ENCODE peak calls at places on chromosomes 16 and 17, in nine cellular contexts. One of them, this sample, is unnamed.

GRCh38 chr17:61849674-61850073 is 13.7 kb downstream of the BRIP1 start:
- DNase-seq in prostate gland: no peak
- DNase-seq in CD4-positive, alpha-beta T cell: no peak
- DNase-seq in astrocyte of the spinal cord: peak
- DNase-seq in RWPE1: no peak
- DNase-seq in epithelial cell of esophagus: peak
- DNase-seq in AG04450: no peak
- DNase-seq in tibial artery: no peak
- DNase-seq in cardiac muscle cell: peak
- DNase-seq in this sample: no peak

GRCh38 chr16:85133290-85133599 is 21.0 kb upstream of the CIBAR2 start:
- DNase-seq in epithelial cell of esophagus: no peak
- DNase-seq in cardiac muscle cell: no peak
- DNase-seq in prostate gland: no peak
- DNase-seq in tibial artery: no peak
- DNase-seq in AG04450: no peak
- DNase-seq in CD4-positive, alpha-beta T cell: no peak
- DNase-seq in astrocyte of the spinal cord: no peak
- DNase-seq in RWPE1: no peak
- DNase-seq in this sample: no peak

GRCh38 chr16:58651965-58652348 is 22.3 kb upstream of the CNOT1 start:
- DNase-seq in astrocyte of the spinal cord: peak
- DNase-seq in cardiac muscle cell: no peak
- DNase-seq in CD4-positive, alpha-beta T cell: no peak
- DNase-seq in prostate gland: no peak
- DNase-seq in RWPE1: no peak
- DNase-seq in tibial artery: no peak
- DNase-seq in AG04450: no peak
- DNase-seq in epithelial cell of esophagus: peak
- DNase-seq in this sample: no peak

GRCh38 chr17:29569245-29569950 is 897 bp downstream of the TP53I13 start:
- DNase-seq in CD4-positive, alpha-beta T cell: no peak
- DNase-seq in RWPE1: peak
- DNase-seq in epithelial cell of esophagus: peak
- DNase-seq in tibial artery: peak
- DNase-seq in astrocyte of the spinal cord: no peak
- DNase-seq in prostate gland: no peak
- DNase-seq in AG04450: no peak
- DNase-seq in cardiac muscle cell: no peak
- DNase-seq in this sample: no peak

GRCh38 chr17:14604920-14605599 is 304.2 kb downstream of the HS3ST3B1 start:
- DNase-seq in tibial artery: peak
- DNase-seq in AG04450: no peak
- DNase-seq in CD4-positive, alpha-beta T cell: no peak
- DNase-seq in RWPE1: no peak
- DNase-seq in prostate gland: no peak
- DNase-seq in epithelial cell of esophagus: no peak
- DNase-seq in cardiac muscle cell: no peak
- DNase-seq in astrocyte of the spinal cord: no peak
- DNase-seq in this sample: no peak

GRCh38 chr16:50624449-50624782 is 56.7 kb downstream of the SNX20 start:
- DNase-seq in tibial artery: no peak
- DNase-seq in CD4-positive, alpha-beta T cell: no peak
- DNase-seq in cardiac muscle cell: no peak
- DNase-seq in prostate gland: no peak
- DNase-seq in epithelial cell of esophagus: no peak
- DNase-seq in RWPE1: no peak
- DNase-seq in astrocyte of the spinal cord: no peak
- DNase-seq in AG04450: no peak
- DNase-seq in this sample: no peak

GRCh38 chr17:1130191-1130590 is 49.6 kb downstream of the ABR start:
- DNase-seq in RWPE1: no peak
- DNase-seq in cardiac muscle cell: no peak
- DNase-seq in astrocyte of the spinal cord: no peak
- DNase-seq in tibial artery: no peak
- DNase-seq in CD4-positive, alpha-beta T cell: no peak
- DNase-seq in AG04450: no peak
- DNase-seq in epithelial cell of esophagus: no peak
- DNase-seq in prostate gland: no peak
- DNase-seq in this sample: no peak

GRCh38 chr16:80594756-80595155 is 54.0 kb downstream of the DYNLRB2 start:
- DNase-seq in epithelial cell of esophagus: peak
- DNase-seq in astrocyte of the spinal cord: no peak
- DNase-seq in CD4-positive, alpha-beta T cell: no peak
- DNase-seq in RWPE1: no peak
- DNase-seq in tibial artery: no peak
- DNase-seq in prostate gland: no peak
- DNase-seq in cardiac muscle cell: no peak
- DNase-seq in AG04450: no peak
- DNase-seq in this sample: no peak

GRCh38 chr16:84061236-84061830 is 18.7 kb upstream of the SLC38A8 start:
- DNase-seq in tibial artery: no peak
- DNase-seq in prostate gland: no peak
- DNase-seq in RWPE1: no peak
- DNase-seq in astrocyte of the spinal cord: no peak
- DNase-seq in cardiac muscle cell: no peak
- DNase-seq in epithelial cell of esophagus: no peak
- DNase-seq in CD4-positive, alpha-beta T cell: no peak
- DNase-seq in AG04450: no peak
- DNase-seq in this sample: no peak

GRCh38 chr17:57636985-57637667 is 108.0 kb downstream of the CCDC182 start:
- DNase-seq in epithelial cell of esophagus: peak
- DNase-seq in AG04450: no peak
- DNase-seq in cardiac muscle cell: no peak
- DNase-seq in prostate gland: no peak
- DNase-seq in CD4-positive, alpha-beta T cell: no peak
- DNase-seq in astrocyte of the spinal cord: peak
- DNase-seq in RWPE1: no peak
- DNase-seq in tibial artery: no peak
- DNase-seq in this sample: no peak

GRCh38 chr16:56269824-56270684 is 78.8 kb downstream of the GNAO1 start:
- DNase-seq in cardiac muscle cell: peak
- DNase-seq in RWPE1: no peak
- DNase-seq in CD4-positive, alpha-beta T cell: no peak
- DNase-seq in tibial artery: peak
- DNase-seq in prostate gland: no peak
- DNase-seq in AG04450: peak
- DNase-seq in astrocyte of the spinal cord: peak
- DNase-seq in epithelial cell of esophagus: no peak
- DNase-seq in this sample: no peak

GRCh38 chr16:53855056-53855455 is 151.1 kb downstream of the FTO start:
- DNase-seq in epithelial cell of esophagus: no peak
- DNase-seq in astrocyte of the spinal cord: no peak
- DNase-seq in prostate gland: no peak
- DNase-seq in AG04450: no peak
- DNase-seq in CD4-positive, alpha-beta T cell: no peak
- DNase-seq in RWPE1: no peak
- DNase-seq in tibial artery: no peak
- DNase-seq in cardiac muscle cell: no peak
- DNase-seq in this sample: no peak

GRCh38 chr17:79192503-79193500 is 118.2 kb downstream of the ENGASE start:
- DNase-seq in astrocyte of the spinal cord: peak
- DNase-seq in prostate gland: peak
- DNase-seq in CD4-positive, alpha-beta T cell: peak
- DNase-seq in cardiac muscle cell: peak
- DNase-seq in tibial artery: no peak
- DNase-seq in epithelial cell of esophagus: peak
- DNase-seq in AG04450: no peak
- DNase-seq in RWPE1: peak
- DNase-seq in this sample: peak

GRCh38 chr16:31428638-31429247 is 583 bp upstream of the COX6A2 start:
- DNase-seq in cardiac muscle cell: no peak
- DNase-seq in tibial artery: peak
- DNase-seq in epithelial cell of esophagus: peak
- DNase-seq in AG04450: no peak
- DNase-seq in prostate gland: no peak
- DNase-seq in RWPE1: peak
- DNase-seq in CD4-positive, alpha-beta T cell: no peak
- DNase-seq in astrocyte of the spinal cord: no peak
- DNase-seq in this sample: no peak

GRCh38 chr17:49316889-49317288 is 45.2 kb downstream of the ZNF652 start:
- DNase-seq in epithelial cell of esophagus: peak
- DNase-seq in prostate gland: no peak
- DNase-seq in AG04450: no peak
- DNase-seq in CD4-positive, alpha-beta T cell: no peak
- DNase-seq in astrocyte of the spinal cord: no peak
- DNase-seq in RWPE1: no peak
- DNase-seq in tibial artery: no peak
- DNase-seq in cardiac muscle cell: no peak
- DNase-seq in this sample: no peak

GRCh38 chr16:82331974-82332750 is 162.1 kb upstream of the MPHOSPH6 start:
- DNase-seq in CD4-positive, alpha-beta T cell: no peak
- DNase-seq in astrocyte of the spinal cord: no peak
- DNase-seq in RWPE1: no peak
- DNase-seq in AG04450: no peak
- DNase-seq in tibial artery: no peak
- DNase-seq in cardiac muscle cell: no peak
- DNase-seq in prostate gland: no peak
- DNase-seq in epithelial cell of esophagus: no peak
- DNase-seq in this sample: no peak

DNA sequence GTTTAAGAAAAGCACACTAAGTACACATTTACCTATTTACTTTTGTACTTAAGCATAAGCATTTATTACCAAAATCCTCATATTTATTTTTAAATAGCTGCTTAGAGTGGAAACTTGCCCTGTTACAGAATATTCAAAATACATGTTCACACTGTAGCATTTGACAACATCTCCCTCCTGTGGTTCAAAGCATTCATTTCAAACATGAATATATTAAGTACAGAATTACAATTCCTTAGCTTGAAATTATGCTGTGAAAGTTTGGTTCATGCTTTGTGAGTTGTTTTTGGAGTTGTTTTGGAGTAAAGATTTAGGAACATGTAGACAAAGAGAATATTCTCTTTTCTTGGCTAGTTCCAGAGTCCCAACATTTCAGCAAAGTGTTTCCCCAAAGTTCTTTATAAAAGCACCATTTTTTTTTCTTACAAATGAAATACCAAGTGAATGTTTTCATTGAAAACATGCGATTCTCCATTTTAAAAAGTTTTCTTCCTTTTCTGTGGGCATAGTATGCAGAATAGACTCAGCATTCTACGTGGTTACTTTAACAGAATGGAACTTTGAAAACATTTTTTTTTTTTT is 33.2 kb downstream of the TUBD1 start:
- DNase-seq in epithelial cell of esophagus: peak
- DNase-seq in astrocyte of the spinal cord: peak
- DNase-seq in CD4-positive, alpha-beta T cell: no peak
- DNase-seq in RWPE1: no peak
- DNase-seq in cardiac muscle cell: peak
- DNase-seq in tibial artery: no peak
- DNase-seq in AG04450: no peak
- DNase-seq in prostate gland: no peak
- DNase-seq in this sample: no peak
- TF ChIP-seq CTCF in epithelial cell of esophagus: peak
- TF ChIP-seq CTCF in astrocyte of the spinal cord: peak
- TF ChIP-seq CTCF in CD4-positive, alpha-beta T cell: peak
- TF ChIP-seq CTCF in RWPE1: peak
- TF ChIP-seq CTCF in cardiac muscle cell: peak
- TF ChIP-seq CTCF in tibial artery: peak
- TF ChIP-seq CTCF in AG04450: peak
- TF ChIP-seq CTCF in prostate gland: peak
- TF ChIP-seq CTCF in this sample: no peak

DNA sequence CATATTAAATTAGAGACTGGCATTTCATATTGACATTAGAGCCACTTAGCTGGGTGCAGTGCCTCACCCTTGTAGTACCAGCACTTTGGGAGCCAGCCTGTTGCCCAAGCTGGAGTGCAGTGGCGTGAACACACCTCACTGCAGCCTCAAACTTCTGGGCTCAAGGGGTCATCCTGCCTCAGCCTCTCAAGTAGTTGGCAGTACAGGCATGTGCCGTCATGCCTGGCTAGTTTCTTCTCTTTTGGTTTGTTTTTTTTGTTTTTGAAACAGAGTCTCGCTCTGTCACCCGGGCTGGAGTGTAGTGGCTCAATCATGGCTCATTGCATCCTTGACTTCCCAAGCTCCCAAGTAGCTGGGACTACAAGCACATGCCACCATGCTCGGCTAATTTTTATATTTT is 8.7 kb downstream of the PPM1E start:
- DNase-seq in tibial artery: no peak
- DNase-seq in prostate gland: no peak
- DNase-seq in epithelial cell of esophagus: no peak
- DNase-seq in cardiac muscle cell: no peak
- DNase-seq in AG04450: no peak
- DNase-seq in RWPE1: no peak
- DNase-seq in CD4-positive, alpha-beta T cell: no peak
- DNase-seq in astrocyte of the spinal cord: no peak
- DNase-seq in this sample: no peak
- TF ChIP-seq CTCF in tibial artery: no peak
- TF ChIP-seq CTCF in prostate gland: no peak
- TF ChIP-seq CTCF in epithelial cell of esophagus: no peak
- TF ChIP-seq CTCF in cardiac muscle cell: no peak
- TF ChIP-seq CTCF in AG04450: no peak
- TF ChIP-seq CTCF in RWPE1: no peak
- TF ChIP-seq CTCF in CD4-positive, alpha-beta T cell: no peak
- TF ChIP-seq CTCF in astrocyte of the spinal cord: no peak
- TF ChIP-seq CTCF in this sample: no peak

DNA sequence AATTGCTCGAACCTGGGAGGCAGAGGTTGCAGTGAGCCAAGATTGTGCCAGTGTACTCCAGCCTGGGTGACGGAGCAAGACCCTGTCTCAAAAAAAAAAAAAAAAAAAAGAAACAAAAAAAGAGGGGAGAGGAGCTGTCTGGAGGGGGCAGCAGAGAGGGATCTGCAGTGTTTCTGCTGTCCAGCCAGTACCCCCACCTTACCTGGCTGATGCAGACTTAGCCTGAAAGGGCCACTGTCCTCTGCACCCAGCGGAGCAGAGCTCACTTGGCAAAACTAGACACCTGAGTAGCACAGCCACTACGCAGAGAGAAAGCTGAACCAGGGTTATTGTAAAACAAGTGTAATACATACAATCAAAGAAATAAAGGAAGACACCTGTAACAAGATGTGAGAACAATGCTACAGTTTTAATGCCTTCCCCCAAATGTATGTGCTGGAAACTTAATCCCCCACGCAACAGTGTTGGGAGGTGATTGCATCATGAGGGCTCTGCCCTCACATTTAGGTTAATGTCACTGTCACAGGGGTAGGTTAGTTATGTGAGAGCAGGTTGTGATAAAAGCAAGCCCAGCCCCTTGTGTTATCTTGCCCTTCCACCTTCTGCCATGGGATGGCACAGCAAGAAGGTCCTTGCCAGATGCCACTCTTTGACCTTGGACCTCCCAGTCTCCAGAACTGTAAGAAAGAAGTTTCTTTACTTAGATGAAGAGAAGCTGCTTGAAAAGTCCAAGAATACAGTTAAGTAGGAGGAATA is 211.2 kb downstream of the RPTOR start:
- DNase-seq in tibial artery: no peak
- DNase-seq in AG04450: no peak
- DNase-seq in astrocyte of the spinal cord: no peak
- DNase-seq in RWPE1: no peak
- DNase-seq in prostate gland: no peak
- DNase-seq in CD4-positive, alpha-beta T cell: no peak
- DNase-seq in epithelial cell of esophagus: no peak
- DNase-seq in cardiac muscle cell: no peak
- DNase-seq in this sample: no peak
- TF ChIP-seq CTCF in tibial artery: no peak
- TF ChIP-seq CTCF in AG04450: peak
- TF ChIP-seq CTCF in astrocyte of the spinal cord: peak
- TF ChIP-seq CTCF in RWPE1: no peak
- TF ChIP-seq CTCF in prostate gland: no peak
- TF ChIP-seq CTCF in CD4-positive, alpha-beta T cell: no peak
- TF ChIP-seq CTCF in epithelial cell of esophagus: no peak
- TF ChIP-seq CTCF in cardiac muscle cell: peak
- TF ChIP-seq CTCF in this sample: no peak

GRCh38 chr17:65131946-65132345 is 5.2 kb upstream of the RGS9 start:
- DNase-seq in AG04450: peak
- DNase-seq in epithelial cell of esophagus: peak
- DNase-seq in CD4-positive, alpha-beta T cell: no peak
- DNase-seq in RWPE1: no peak
- DNase-seq in astrocyte of the spinal cord: peak
- DNase-seq in cardiac muscle cell: no peak
- DNase-seq in prostate gland: no peak
- DNase-seq in tibial artery: no peak
- DNase-seq in this sample: no peak
- TF ChIP-seq CTCF in AG04450: no peak
- TF ChIP-seq CTCF in epithelial cell of esophagus: no peak
- TF ChIP-seq CTCF in CD4-positive, alpha-beta T cell: no peak
- TF ChIP-seq CTCF in RWPE1: no peak
- TF ChIP-seq CTCF in astrocyte of the spinal cord: no peak
- TF ChIP-seq CTCF in cardiac muscle cell: no peak
- TF ChIP-seq CTCF in prostate gland: no peak
- TF ChIP-seq CTCF in tibial artery: no peak
- TF ChIP-seq CTCF in this sample: no peak

This sample was measured in Calu3.